ENCODE peak calls at places on chromosomes 7 and 10, in four cellular contexts. X is K562, H is GM12891, R is GM12878. Q is an unnamed sample.
A peak's percentile ranks its signal among the peaks of the same experiment; 100 is the strongest.

GRCh38 chr10:80081801-80082750 is 3.6 kb downstream of the TMEM254 start:
- DNase-seq in X (no peak), H (no peak), R (no peak), Q (no peak)

GRCh38 chr7:157890921-157891401 is 554.2 kb downstream of the DNAJB6 start:
- DNase-seq in X (no peak), H (no peak), R (no peak), Q (no peak)

GRCh38 chr10:70500812-70501301 is 22.3 kb downstream of the PALD1 start:
- DNase-seq in X (no peak), H (no peak), R (no peak), Q (no peak)

GRCh38 chr10:79936625-79937255 is 12.2 kb downstream of the SFTPD start:
- DNase-seq in X (no peak), H (no peak), R (no peak), Q (no peak)

GRCh38 chr7:39950473-39951155 is 558 bp downstream of the CDK13 start:
- DNase-seq in X (peak; percentile 36), H (peak; percentile 25), R (no peak), Q (peak; percentile 28)

GRCh38 chr7:74489997-74490396 is 36.3 kb downstream of the GTF2IRD1 start:
- DNase-seq in X (no peak), H (no peak), R (no peak), Q (no peak)

GRCh38 chr10:129467346-129468119 is 492 bp downstream of the MGMT start:
- DNase-seq in X (no peak), H (no peak), R (no peak), Q (no peak)

GRCh38 chr10:126016156-126016805 is 119.9 kb downstream of the FANK1 start:
- DNase-seq in X (no peak), H (no peak), R (no peak), Q (no peak)

GRCh38 chr10:28468707-28469483 is 64.0 kb upstream of the WAC start:
- DNase-seq in X (no peak), H (no peak), R (no peak), Q (peak; percentile 53)

GRCh38 chr10:72320676-72321247 is 34.0 kb downstream of the DNAJB12 start:
- DNase-seq in X (peak; percentile 99), H (no peak), R (peak; percentile 95), Q (peak; percentile 99)

GRCh38 chr10:44384601-44385422 is at the start of gene CXCL12:
- DNase-seq in X (no peak), H (peak; percentile 35), R (no peak), Q (no peak)

GRCh38 chr7:50206521-50207250 is 97.8 kb upstream of the IKZF1 start:
- DNase-seq in X (no peak), H (no peak), R (no peak), Q (peak; percentile 83)

GRCh38 chr7:38229386-38229785 is 44.0 kb downstream of the TARP start:
- DNase-seq in X (no peak), H (no peak), R (no peak), Q (no peak)

GRCh38 chr7:99003419-99003818 is 125.1 kb downstream of the TRRAP start:
- DNase-seq in X (no peak), H (no peak), R (no peak), Q (no peak)

GRCh38 chr7:117014673-117015133 is 61.4 kb downstream of the ST7 start:
- DNase-seq in X (peak; percentile 95), H (no peak), R (no peak), Q (peak; percentile 69)

GRCh38 chr10:63901916-63902315 is 380.7 kb downstream of the REEP3 start:
- DNase-seq in X (no peak), H (no peak), R (no peak), Q (no peak)

GRCh38 chr7:138308116-138308515 is 151.9 kb upstream of the TRIM24 start:
- DNase-seq in X (no peak), H (no peak), R (no peak), Q (no peak)

GRCh38 chr7:30162622-30163124 is 27.9 kb downstream of the MTURN start:
- DNase-seq in X (no peak), H (no peak), R (no peak), Q (no peak)

GRCh38 chr7:81721428-81721827 is 48.4 kb downstream of the HGF start:
- DNase-seq in X (no peak), H (no peak), R (no peak), Q (no peak)

GRCh38 chr10:52653510-52653909 is 119.1 kb downstream of the MBL2 start:
- DNase-seq in X (no peak), H (no peak), R (no peak), Q (no peak)

GRCh38 chr7:84040365-84040764 is 154.2 kb downstream of the SEMA3A start:
- DNase-seq in X (no peak), H (no peak), R (no peak), Q (no peak)

GRCh38 chr7:4809091-4809591 is 33.7 kb downstream of the AP5Z1 start:
- DNase-seq in X (no peak), H (no peak), R (no peak), Q (no peak)

GRCh38 chr7:150950496-150951180 is 27.5 kb downstream of the KCNH2 start:
- DNase-seq in X (no peak), H (no peak), R (no peak), Q (no peak)

GRCh38 chr7:51226042-51226755 is 90.4 kb downstream of the COBL start:
- DNase-seq in X (no peak), H (no peak), R (no peak), Q (no peak)

GRCh38 chr7:77184990-77185389 is 14.6 kb downstream of the FGL2 start:
- DNase-seq in X (no peak), H (no peak), R (no peak), Q (no peak)

GRCh38 chr10:29751686-29752085 is 116.9 kb upstream of the SVIL start:
- DNase-seq in X (no peak), H (no peak), R (no peak), Q (no peak)

GRCh38 chr7:98174334-98175259 is 36.6 kb upstream of the BHLHA15 start:
- DNase-seq in X (no peak), H (no peak), R (no peak), Q (no peak)

GRCh38 chr10:1552415-1552814 is 184.9 kb downstream of the ADARB2 start:
- DNase-seq in X (no peak), H (no peak), R (no peak), Q (no peak)

GRCh38 chr7:138023618-138024333 is 21.9 kb upstream of the CREB3L2 start:
- DNase-seq in X (no peak), H (peak; percentile 21), R (peak; percentile 61), Q (no peak)

GRCh38 chr7:45912972-45913371 is 8.1 kb downstream of the IGFBP3 start:
- DNase-seq in X (no peak), H (no peak), R (no peak), Q (no peak)

GRCh38 chr7:74097937-74098614 is 14.5 kb downstream of the LIMK1 start:
- DNase-seq in X (no peak), H (no peak), R (no peak), Q (no peak)

GRCh38 chr7:92625617-92626016 is 35.4 kb upstream of the FAM133B start:
- DNase-seq in X (no peak), H (no peak), R (no peak), Q (no peak)

GRCh38 chr7:1663857-1664651 is 6.0 kb upstream of the ELFN1 start:
- DNase-seq in X (peak; percentile 7), H (peak; percentile 16), R (no peak), Q (no peak)

GRCh38 chr7:141074162-141074989 is 512 bp downstream of the TMEM178B start:
- DNase-seq in X (no peak), H (peak; percentile 16), R (no peak), Q (no peak)

GRCh38 chr10:14749051-14749809 is 25.5 kb downstream of the FAM107B start:
- DNase-seq in X (no peak), H (no peak), R (no peak), Q (no peak)

GRCh38 chr10:15091418-15091817 is 2.8 kb upstream of the ACBD7 start:
- DNase-seq in X (no peak), H (no peak), R (no peak), Q (no peak)

GRCh38 chr7:19215421-19215820 is 70.2 kb upstream of the FERD3L start:
- DNase-seq in X (no peak), H (no peak), R (no peak), Q (no peak)

GRCh38 chr7:151987748-151988529 is 31.7 kb downstream of the GALNTL5 start:
- DNase-seq in X (no peak), H (no peak), R (no peak), Q (no peak)

GRCh38 chr10:90798482-90798881 is 59.4 kb downstream of the HTR7 start:
- DNase-seq in X (no peak), H (no peak), R (no peak), Q (no peak)
- TF ChIP-seq SPI1 in X (no peak), H (no peak), R (no peak), Q (no peak)

DNA sequence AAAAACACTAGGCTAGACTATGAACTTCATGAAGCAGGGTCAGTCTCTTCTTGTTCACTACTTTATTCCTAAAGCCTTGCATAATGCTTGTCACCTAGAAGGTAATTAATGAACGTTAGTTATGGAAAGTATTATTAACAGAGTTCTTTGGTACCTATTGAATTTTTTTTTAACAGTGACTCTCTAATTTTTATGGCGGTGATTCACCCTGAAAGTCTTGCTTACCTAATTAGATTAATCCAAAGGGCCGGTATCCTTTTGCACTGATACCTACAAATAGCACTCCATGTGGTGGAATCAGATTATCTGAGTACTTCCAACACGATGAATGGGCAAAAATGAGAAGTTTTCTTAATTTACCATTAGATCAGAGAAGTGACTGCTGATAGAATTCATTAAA is 31.7 kb downstream of the STAM start:
- DNase-seq in X (peak; percentile 20), H (no peak), R (no peak), Q (no peak)
- TF ChIP-seq SPI1 in X (no peak), H (no peak), R (no peak), Q (no peak)

GRCh38 chr7:142476077-142476476 is 218.2 kb upstream of the PRSS58 start:
- DNase-seq in X (no peak), H (no peak), R (no peak), Q (no peak)
- TF ChIP-seq SPI1 in X (no peak), H (no peak), R (no peak), Q (no peak)

DNA sequence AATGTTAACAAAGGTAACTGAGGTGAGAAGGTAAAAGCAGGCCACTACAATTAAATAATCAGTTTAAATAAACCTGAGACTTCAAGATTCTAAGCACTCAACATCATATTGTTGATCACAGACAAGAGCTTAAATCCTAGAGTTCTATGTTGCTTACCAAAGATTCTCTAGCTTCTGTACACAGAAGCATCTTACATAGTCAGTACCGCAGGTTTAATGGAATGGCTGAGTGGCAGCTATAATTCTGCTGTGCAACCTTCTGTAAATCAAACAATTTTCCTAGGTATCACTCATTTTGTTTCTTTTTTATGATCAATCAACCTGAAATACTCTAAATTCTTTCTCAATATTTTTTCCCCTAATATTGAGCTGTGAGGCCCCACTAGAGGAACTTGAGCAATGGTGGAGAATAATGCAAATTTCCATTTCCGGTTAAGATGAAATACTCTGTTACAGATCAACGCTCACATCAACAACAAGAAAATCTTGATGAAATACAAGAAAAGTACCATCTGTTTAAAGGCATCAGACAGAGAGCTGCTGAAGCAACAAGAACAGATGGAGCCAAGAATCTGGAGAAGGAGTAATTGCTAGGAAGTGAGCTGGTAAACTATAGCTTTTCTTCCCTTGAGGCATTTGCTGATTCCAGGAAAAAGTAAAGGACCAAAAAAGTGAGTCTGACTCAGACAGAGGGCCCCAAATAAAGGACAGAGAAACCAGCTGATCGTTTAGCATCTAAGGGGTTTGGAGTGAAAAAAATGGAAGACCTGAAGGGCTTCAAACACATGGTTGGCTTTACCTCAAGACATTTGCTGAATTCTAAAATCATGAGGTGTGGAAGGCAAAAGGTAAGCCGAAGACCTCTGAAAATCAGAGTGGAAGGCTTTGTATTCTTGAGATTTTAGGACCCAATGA is 22.6 kb downstream of the PNPLA8 start:
- DNase-seq in X (no peak), H (no peak), R (peak; percentile 35), Q (no peak)
- TF ChIP-seq SPI1 in X (no peak), H (no peak), R (no peak), Q (no peak)

Q was measured in HL-60.